ENCODE peak calls at places on chromosome 6, in nine cellular contexts. X is GM23338, F is transverse colon, T is SK-N-SH, B is spleen, H is prostate gland, Q is GM12878, M is sigmoid colon, C is HCT116. U is an unnamed sample.

GRCh38 chr6:142279350-142280180 is 22.2 kb upstream of the ADGRG6 start:
- DNase-seq in X (no peak), F (no peak), T (no peak), B (no peak), H (no peak), Q (no peak), M (no peak), C (no peak), U (no peak)

GRCh38 chr6:100880149-100880900 is 804 bp downstream of the ASCC3 start:
- DNase-seq in X (no peak), F (no peak), T (peak; percentile 10), B (no peak), H (peak; percentile 54), Q (no peak), M (no peak), C (no peak), U (no peak)

GRCh38 chr6:40807484-40807883 is 220.3 kb upstream of the LRFN2 start:
- DNase-seq in X (no peak), F (no peak), T (no peak), B (no peak), H (no peak), Q (no peak), M (no peak), C (no peak), U (no peak)

GRCh38 chr6:168384045-168385038 is 56.6 kb upstream of the SMOC2 start:
- DNase-seq in X (no peak), F (no peak), T (no peak), B (peak; percentile 52), H (no peak), Q (no peak), M (peak; percentile 61), C (no peak), U (no peak)

GRCh38 chr6:112298816-112299281 is 44.5 kb upstream of the LAMA4 start:
- DNase-seq in X (no peak), F (no peak), T (no peak), B (no peak), H (no peak), Q (no peak), M (no peak), C (peak; percentile 23), U (no peak)

GRCh38 chr6:139498715-139499114 is 124.3 kb upstream of the CITED2 start:
- DNase-seq in X (no peak), F (no peak), T (no peak), B (no peak), H (no peak), Q (no peak), M (no peak), C (no peak), U (no peak)

GRCh38 chr6:154737424-154737823 is 4.2 kb downstream of the SCAF8 start:
- DNase-seq in X (no peak), F (no peak), T (no peak), B (no peak), H (no peak), Q (no peak), M (no peak), C (no peak), U (no peak)

GRCh38 chr6:26516481-26517427 is 16.7 kb downstream of the BTN1A1 start:
- DNase-seq in X (no peak), F (no peak), T (no peak), B (no peak), H (no peak), Q (no peak), M (no peak), C (no peak), U (no peak)

GRCh38 chr6:170516783-170517616 is 36.1 kb downstream of the PSMB1 start:
- DNase-seq in X (peak; percentile 84), F (peak; percentile 41), T (peak; percentile 60), B (no peak), H (peak; percentile 34), Q (no peak), M (no peak), C (peak; percentile 48), U (peak; percentile 19)

GRCh38 chr6:140051521-140052455 is 677.3 kb upstream of the CITED2 start:
- DNase-seq in X (no peak), F (no peak), T (peak; percentile 10), B (no peak), H (no peak), Q (no peak), M (no peak), C (no peak), U (no peak)

GRCh38 chr6:145148392-145149175 is 586.7 kb downstream of the EPM2A start:
- DNase-seq in X (peak; percentile 25), F (no peak), T (no peak), B (no peak), H (no peak), Q (peak; percentile 1), M (no peak), C (peak; percentile 82), U (peak; percentile 50)

GRCh38 chr6:152124432-152125074 is 317.1 kb downstream of the ESR1 start:
- DNase-seq in X (peak; percentile 62), F (no peak), T (peak; percentile 57), B (no peak), H (peak; percentile 24), Q (no peak), M (no peak), C (peak; percentile 56), U (no peak)

GRCh38 chr6:54613596-54613995 is 233.0 kb upstream of the FAM83B start:
- DNase-seq in X (no peak), F (no peak), T (no peak), B (no peak), H (no peak), Q (no peak), M (no peak), C (no peak), U (no peak)

GRCh38 chr6:158798311-158798710 is 20.9 kb downstream of the EZR start:
- DNase-seq in X (no peak), F (peak; percentile 20), T (no peak), B (peak; percentile 83), H (no peak), Q (no peak), M (no peak), C (no peak), U (no peak)
- H3K4me1 ChIP-seq in X (peaks cover 75% of the 10 kb centered on the region), F (peaks cover 77% of the 10 kb centered on the region), T (peaks cover 32% of the 10 kb centered on the region), B (peaks cover 100% of the 10 kb centered on the region), H (peaks cover 19% of the 10 kb centered on the region), Q (peaks cover 66% of the 10 kb centered on the region), M (peaks cover 28% of the 10 kb centered on the region), C (peaks cover 100% of the 10 kb centered on the region), U (no peaks in the 10 kb centered on the region)

GRCh38 chr6:166627875-166628849 is 1.1 kb upstream of the RPS6KA2 start:
- DNase-seq in X (peak; percentile 78), F (peak; percentile 69), T (peak; percentile 80), B (peak; percentile 95), H (peak; percentile 48), Q (no peak), M (peak; percentile 83), C (no peak), U (peak; percentile 62)
- TF ChIP-seq POLR2AphosphoS5 in X (no peak), F (no peak), T (no peak), B (peak; percentile 81), H (no peak), Q (no peak), M (no peak), C (no peak), U (peak; percentile 2)

DNA sequence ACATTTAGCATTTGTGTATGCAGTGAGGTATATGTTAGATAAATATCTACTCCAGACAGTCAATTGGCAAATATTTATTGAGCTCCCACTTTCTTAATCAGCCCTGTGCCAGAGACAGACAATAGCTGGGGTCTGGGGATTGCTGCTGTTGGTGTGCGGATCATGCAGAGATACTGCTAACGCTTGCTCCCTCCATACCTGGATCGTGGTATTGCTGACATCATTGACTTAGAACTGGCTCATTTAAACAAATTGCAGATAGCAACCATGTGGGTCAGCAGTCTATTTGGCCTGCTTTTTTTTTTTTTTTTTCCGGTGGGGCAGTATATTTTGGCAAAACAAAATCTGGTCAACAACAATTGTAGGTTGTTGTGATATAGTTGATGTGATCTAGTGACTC is 9.5 kb downstream of the ARID1B start:
- DNase-seq in X (no peak), F (no peak), T (no peak), B (no peak), H (no peak), Q (no peak), M (no peak), C (no peak), U (no peak)
- H3K4me1 ChIP-seq in X (peaks cover 73% of the 10 kb centered on the region), F (peaks cover 64% of the 10 kb centered on the region), T (peaks cover 39% of the 10 kb centered on the region), B (peaks cover 100% of the 10 kb centered on the region), H (peaks cover 7% of the 10 kb centered on the region), Q (peaks cover 24% of the 10 kb centered on the region), M (peaks cover 73% of the 10 kb centered on the region), C (no peaks in the 10 kb centered on the region), U (no peaks in the 10 kb centered on the region)

GRCh38 chr6:90219168-90219985 is 77.3 kb downstream of the BACH2 start:
- DNase-seq in X (peak; percentile 15), F (peak; percentile 20), T (peak; percentile 64), B (no peak), H (peak; percentile 39), Q (no peak), M (peak; percentile 87), C (no peak), U (peak; percentile 28)
- TF ChIP-seq POLR2AphosphoS5 in X (no peak), F (peak; percentile 82), T (peak; percentile 76), B (no peak), H (peak; percentile 32), Q (no peak), M (peak; percentile 82), C (no peak), U (no peak)

GRCh38 chr6:108597601-108598315 is 37.0 kb downstream of the FOXO3 start:
- DNase-seq in X (no peak), F (no peak), T (no peak), B (no peak), H (no peak), Q (peak; percentile 48), M (peak; percentile 69), C (no peak), U (no peak)

GRCh38 chr6:108592371-108593337 is 31.9 kb downstream of the FOXO3 start:
- DNase-seq in X (peak; percentile 35), F (peak; percentile 70), T (no peak), B (peak; percentile 82), H (peak; percentile 44), Q (peak; percentile 76), M (peak; percentile 81), C (no peak), U (no peak)

GRCh38 chr6:108598316-108598863 is 37.7 kb downstream of the FOXO3 start:
- DNase-seq in X (no peak), F (no peak), T (no peak), B (no peak), H (no peak), Q (peak; percentile 87), M (no peak), C (no peak), U (no peak)

GRCh38 chr6:108594640-108595039 is 33.9 kb downstream of the FOXO3 start:
- DNase-seq in X (no peak), F (no peak), T (no peak), B (no peak), H (peak; percentile 68), Q (no peak), M (no peak), C (no peak), U (no peak)

GRCh38 chr6:108596947-108597346 is 36.2 kb downstream of the FOXO3 start:
- DNase-seq in X (no peak), F (no peak), T (no peak), B (no peak), H (no peak), Q (no peak), M (no peak), C (no peak), U (no peak)
- H3K4me1 ChIP-seq in X (peaks cover 18% of the 10 kb centered on the region), F (peaks cover 52% of the 10 kb centered on the region), T (peaks cover 38% of the 10 kb centered on the region), B (peaks cover 95% of the 10 kb centered on the region), H (peaks cover 11% of the 10 kb centered on the region), Q (peaks cover 39% of the 10 kb centered on the region), M (peaks cover 74% of the 10 kb centered on the region), C (peaks cover 10% of the 10 kb centered on the region), U (peaks cover 19% of the 10 kb centered on the region)

GRCh38 chr6:34074064-34074739 is 71.7 kb downstream of the GRM4 start:
- DNase-seq in X (peak; percentile 65), F (no peak), T (no peak), B (no peak), H (no peak), Q (no peak), M (no peak), C (no peak), U (no peak)
- TF ChIP-seq POLR2AphosphoS5 in X (no peak), F (no peak), T (no peak), B (no peak), H (no peak), Q (no peak), M (no peak), C (no peak), U (no peak)